ENCODE peak calls at places on chromosome 5, in four cellular contexts. Y is heart right ventricle, F is body of pancreas, J is HCT116. N is an unnamed sample. For H3K27me3 and H3K4me1, the result is how much of the 10 kb centered on the place peaks cover.

GRCh38 chr5:35047785-35048404 is at the start of gene AGXT2:
- DNase-seq in F (no peak), Y (no peak), J (no peak), N (no peak)

GRCh38 chr5:152560508-152561137 is 155.5 kb upstream of the NMUR2 start:
- DNase-seq in J (peak), F (peak), Y (peak), N (peak)

GRCh38 chr5:95715799-95716461 is 15.2 kb upstream of the RHOBTB3 start:
- DNase-seq in J (peak), Y (no peak), F (no peak), N (no peak)

GRCh38 chr5:75756991-75757390 is 39.8 kb upstream of the POC5 start:
- DNase-seq in F (no peak), J (no peak), Y (no peak), N (no peak)

GRCh38 chr5:115372121-115372520 is 75.7 kb upstream of the CCDC112 start:
- DNase-seq in F (no peak), J (no peak), Y (no peak), N (no peak)

GRCh38 chr5:1526681-1527131 is 2.9 kb upstream of the LPCAT1 start:
- DNase-seq in F (peak), Y (no peak), J (no peak), N (no peak)

GRCh38 chr5:79791843-79792242 is 102.2 kb downstream of the CMYA5 start:
- DNase-seq in J (no peak), Y (no peak), F (peak), N (no peak)

GRCh38 chr5:169581580-169582227 is 1.9 kb upstream of the SPDL1 start:
- DNase-seq in Y (no peak), J (peak), F (peak), N (peak)

GRCh38 chr5:71693828-71694427 is 25.1 kb upstream of the CARTPT start:
- DNase-seq in F (no peak), Y (no peak), J (no peak), N (no peak)

GRCh38 chr5:107203231-107203630 is 467.5 kb downstream of the EFNA5 start:
- DNase-seq in Y (no peak), J (no peak), F (no peak), N (no peak)

GRCh38 chr5:143796753-143797152 is 15.2 kb upstream of the HMHB1 start:
- DNase-seq in F (no peak), Y (no peak), J (no peak), N (no peak)

GRCh38 chr5:120454094-120454798 is 9.9 kb upstream of the PRR16 start:
- DNase-seq in F (no peak), J (no peak), Y (no peak), N (no peak)

GRCh38 chr5:10898489-10898888 is 137.5 kb upstream of the DAP start:
- DNase-seq in Y (no peak), F (no peak), J (no peak), N (no peak)

GRCh38 chr5:148978370-148979103 is 84.3 kb downstream of the SH3TC2 start:
- DNase-seq in Y (no peak), F (no peak), J (no peak), N (peak)

GRCh38 chr5:133902521-133903118 is 65.8 kb downstream of the C5orf15 start:
- DNase-seq in Y (no peak), F (no peak), J (no peak), N (no peak)

GRCh38 chr5:55344392-55344992 is 36.7 kb downstream of the MTREX start:
- DNase-seq in Y (no peak), F (peak), J (peak), N (peak)

GRCh38 chr5:156920042-156920860 is 42.8 kb downstream of the TIMD4 start:
- DNase-seq in F (no peak), J (no peak), Y (no peak), N (no peak)

GRCh38 chr5:174045470-174046025 is at the start of gene NSG2:
- DNase-seq in F (peak), Y (peak), J (peak), N (peak)

GRCh38 chr5:133323464-133323863 is 271.7 kb downstream of the HSPA4 start:
- DNase-seq in Y (peak), J (no peak), F (no peak), N (no peak)

GRCh38 chr5:128559300-128560297 is 21.6 kb upstream of the FBN2 start:
- DNase-seq in F (no peak), Y (no peak), J (no peak), N (no peak)

GRCh38 chr5:38447786-38448185 is 108.7 kb downstream of the LIFR start:
- DNase-seq in F (no peak), J (no peak), Y (no peak), N (no peak)

GRCh38 chr5:177593511-177593910 is 1.5 kb downstream of the TMED9 start:
- DNase-seq in F (no peak), J (no peak), Y (no peak), N (no peak)
- H3K4me3 ChIP-seq in F (peak), J (peak), Y (no peak), N (no peak)

GRCh38 chr5:138243794-138244193 is 30.6 kb downstream of the GFRA3 start:
- DNase-seq in F (no peak), Y (no peak), J (no peak), N (no peak)
- H3K27me3 ChIP-seq in F (under half), Y (under half), J (under half), N (under half)

GRCh38 chr5:140205952-140206351 is 31.0 kb downstream of the CYSTM1 start:
- DNase-seq in F (no peak), J (no peak), Y (no peak), N (no peak)
- H3K4me1 ChIP-seq in F (half or more), J (under half), Y (under half), N (under half)

GRCh38 chr5:154784856-154785255 is 29.7 kb downstream of the LARP1 start:
- DNase-seq in J (no peak), F (no peak), Y (no peak), N (no peak)
- H3K4me3 ChIP-seq in J (no peak), F (no peak), Y (no peak), N (no peak)

GRCh38 chr5:135491038-135491551 is 38.9 kb upstream of the TIFAB start:
- DNase-seq in F (no peak), J (no peak), Y (no peak), N (no peak)

GRCh38 chr5:135488727-135489465 is 36.7 kb upstream of the TIFAB start:
- DNase-seq in J (peak), Y (peak), F (no peak), N (no peak)

GRCh38 chr5:135487839-135488514 is 35.8 kb upstream of the TIFAB start:
- DNase-seq in F (no peak), J (no peak), Y (no peak), N (no peak)

GRCh38 chr5:135490245-135491037 is 38.3 kb upstream of the TIFAB start:
- DNase-seq in J (no peak), Y (no peak), F (no peak), N (no peak)

GRCh38 chr5:135489466-135490244 is 37.5 kb upstream of the TIFAB start:
- DNase-seq in Y (no peak), J (no peak), F (no peak), N (no peak)
- H3K27me3 ChIP-seq in Y (half or more), J (under half), F (under half), N (under half)

N was measured in lung.